ENCODE peak calls at places on chromosomes 2 and 18, in ten cellular contexts. One of them, this sample, is unnamed.

GRCh38 chr18:78431606-78432005 is 548.0 kb upstream of the SALL3 start:
- DNase-seq in fibroblast of villous mesenchyme: no peak
- DNase-seq in cerebellar cortex: no peak
- DNase-seq in effector memory CD8-positive, alpha-beta T cell: no peak
- DNase-seq in GM13976: no peak
- DNase-seq in Daoy: peak; percentile 57
- DNase-seq in left lobe of liver: no peak
- DNase-seq in NCI-H1436: no peak
- DNase-seq in LoVo: no peak
- DNase-seq in endothelial cell of umbilical vein: no peak
- DNase-seq in this sample: peak; percentile 85

GRCh38 chr2:227608469-227609338 is 5.9 kb downstream of the SCYGR3 start:
- DNase-seq in fibroblast of villous mesenchyme: no peak
- DNase-seq in GM13976: peak; percentile 51
- DNase-seq in LoVo: no peak
- DNase-seq in Daoy: no peak
- DNase-seq in endothelial cell of umbilical vein: no peak
- DNase-seq in NCI-H1436: no peak
- DNase-seq in cerebellar cortex: no peak
- DNase-seq in effector memory CD8-positive, alpha-beta T cell: no peak
- DNase-seq in left lobe of liver: no peak
- DNase-seq in this sample: peak; percentile 13

GRCh38 chr2:216643986-216644662 is 10.9 kb downstream of the IGFBP2 start:
- DNase-seq in GM13976: no peak
- DNase-seq in effector memory CD8-positive, alpha-beta T cell: no peak
- DNase-seq in cerebellar cortex: no peak
- DNase-seq in NCI-H1436: no peak
- DNase-seq in endothelial cell of umbilical vein: peak; percentile 50
- DNase-seq in Daoy: no peak
- DNase-seq in left lobe of liver: no peak
- DNase-seq in fibroblast of villous mesenchyme: no peak
- DNase-seq in LoVo: no peak
- DNase-seq in this sample: no peak

GRCh38 chr2:127080941-127081769 is 25.8 kb downstream of the BIN1 start:
- DNase-seq in endothelial cell of umbilical vein: no peak
- DNase-seq in Daoy: peak; percentile 58
- DNase-seq in left lobe of liver: no peak
- DNase-seq in fibroblast of villous mesenchyme: peak; percentile 67
- DNase-seq in cerebellar cortex: peak; percentile 77
- DNase-seq in LoVo: no peak
- DNase-seq in NCI-H1436: no peak
- DNase-seq in GM13976: peak; percentile 76
- DNase-seq in effector memory CD8-positive, alpha-beta T cell: peak; percentile 49
- DNase-seq in this sample: no peak

GRCh38 chr2:88671786-88672427 is 19.6 kb upstream of the RPIA start:
- DNase-seq in Daoy: peak; percentile 32
- DNase-seq in cerebellar cortex: peak; percentile 72
- DNase-seq in fibroblast of villous mesenchyme: peak; percentile 67
- DNase-seq in LoVo: peak; percentile 63
- DNase-seq in NCI-H1436: peak; percentile 47
- DNase-seq in GM13976: peak; percentile 37
- DNase-seq in endothelial cell of umbilical vein: peak; percentile 69
- DNase-seq in left lobe of liver: no peak
- DNase-seq in effector memory CD8-positive, alpha-beta T cell: peak; percentile 25
- DNase-seq in this sample: peak; percentile 20

GRCh38 chr2:44934521-44934961 is 7.0 kb upstream of the SIX3 start:
- DNase-seq in fibroblast of villous mesenchyme: no peak
- DNase-seq in effector memory CD8-positive, alpha-beta T cell: no peak
- DNase-seq in left lobe of liver: no peak
- DNase-seq in GM13976: no peak
- DNase-seq in cerebellar cortex: no peak
- DNase-seq in endothelial cell of umbilical vein: no peak
- DNase-seq in NCI-H1436: no peak
- DNase-seq in LoVo: no peak
- DNase-seq in Daoy: no peak
- DNase-seq in this sample: peak; percentile 27

GRCh38 chr2:237291138-237291792 is 122.7 kb downstream of the COL6A3 start:
- DNase-seq in left lobe of liver: peak; percentile 81
- DNase-seq in endothelial cell of umbilical vein: peak; percentile 99
- DNase-seq in GM13976: no peak
- DNase-seq in NCI-H1436: peak; percentile 84
- DNase-seq in effector memory CD8-positive, alpha-beta T cell: no peak
- DNase-seq in fibroblast of villous mesenchyme: peak; percentile 100
- DNase-seq in LoVo: peak; percentile 90
- DNase-seq in cerebellar cortex: peak; percentile 11
- DNase-seq in Daoy: peak; percentile 96
- DNase-seq in this sample: peak; percentile 79

GRCh38 chr2:5696741-5697521 is 4.7 kb downstream of the SOX11 start:
- DNase-seq in endothelial cell of umbilical vein: no peak
- DNase-seq in left lobe of liver: no peak
- DNase-seq in LoVo: no peak
- DNase-seq in GM13976: no peak
- DNase-seq in fibroblast of villous mesenchyme: no peak
- DNase-seq in effector memory CD8-positive, alpha-beta T cell: no peak
- DNase-seq in cerebellar cortex: no peak
- DNase-seq in NCI-H1436: no peak
- DNase-seq in Daoy: peak; percentile 83
- DNase-seq in this sample: peak; percentile 31

GRCh38 chr2:72325592-72326422 is 178.1 kb upstream of the CYP26B1 start:
- DNase-seq in effector memory CD8-positive, alpha-beta T cell: no peak
- DNase-seq in NCI-H1436: no peak
- DNase-seq in endothelial cell of umbilical vein: peak; percentile 36
- DNase-seq in GM13976: peak; percentile 8
- DNase-seq in left lobe of liver: peak; percentile 49
- DNase-seq in cerebellar cortex: no peak
- DNase-seq in Daoy: peak; percentile 20
- DNase-seq in fibroblast of villous mesenchyme: peak; percentile 11
- DNase-seq in LoVo: peak; percentile 1
- DNase-seq in this sample: no peak

GRCh38 chr2:45823723-45824206 is 172.3 kb downstream of the PRKCE start:
- DNase-seq in Daoy: peak; percentile 58
- DNase-seq in cerebellar cortex: peak; percentile 99
- DNase-seq in effector memory CD8-positive, alpha-beta T cell: no peak
- DNase-seq in left lobe of liver: peak; percentile 98
- DNase-seq in LoVo: no peak
- DNase-seq in endothelial cell of umbilical vein: peak; percentile 35
- DNase-seq in GM13976: no peak
- DNase-seq in fibroblast of villous mesenchyme: no peak
- DNase-seq in NCI-H1436: no peak
- DNase-seq in this sample: peak; percentile 75

GRCh38 chr2:8872821-8873432 is 35.5 kb upstream of the KIDINS220 start:
- DNase-seq in LoVo: peak; percentile 56
- DNase-seq in fibroblast of villous mesenchyme: peak; percentile 78
- DNase-seq in Daoy: peak; percentile 37
- DNase-seq in cerebellar cortex: peak; percentile 59
- DNase-seq in endothelial cell of umbilical vein: peak; percentile 70
- DNase-seq in effector memory CD8-positive, alpha-beta T cell: no peak
- DNase-seq in NCI-H1436: peak; percentile 52
- DNase-seq in left lobe of liver: no peak
- DNase-seq in GM13976: peak; percentile 55
- DNase-seq in this sample: peak; percentile 61

GRCh38 chr2:220736778-220737177 is 835.3 kb downstream of the EPHA4 start:
- DNase-seq in endothelial cell of umbilical vein: no peak
- DNase-seq in fibroblast of villous mesenchyme: no peak
- DNase-seq in GM13976: no peak
- DNase-seq in left lobe of liver: no peak
- DNase-seq in LoVo: no peak
- DNase-seq in NCI-H1436: no peak
- DNase-seq in cerebellar cortex: no peak
- DNase-seq in Daoy: no peak
- DNase-seq in effector memory CD8-positive, alpha-beta T cell: no peak
- DNase-seq in this sample: no peak

GRCh38 chr2:155157065-155157464 is 458.6 kb downstream of the KCNJ3 start:
- DNase-seq in left lobe of liver: no peak
- DNase-seq in NCI-H1436: no peak
- DNase-seq in Daoy: no peak
- DNase-seq in LoVo: no peak
- DNase-seq in cerebellar cortex: no peak
- DNase-seq in effector memory CD8-positive, alpha-beta T cell: no peak
- DNase-seq in endothelial cell of umbilical vein: no peak
- DNase-seq in GM13976: no peak
- DNase-seq in fibroblast of villous mesenchyme: peak; percentile 23
- DNase-seq in this sample: no peak

GRCh38 chr2:236769981-236770671 is 200.5 kb downstream of the ACKR3 start:
- DNase-seq in LoVo: peak; percentile 20
- DNase-seq in left lobe of liver: no peak
- DNase-seq in effector memory CD8-positive, alpha-beta T cell: no peak
- DNase-seq in NCI-H1436: no peak
- DNase-seq in Daoy: peak; percentile 98
- DNase-seq in cerebellar cortex: no peak
- DNase-seq in GM13976: no peak
- DNase-seq in endothelial cell of umbilical vein: no peak
- DNase-seq in fibroblast of villous mesenchyme: peak; percentile 26
- DNase-seq in this sample: no peak

GRCh38 chr2:237060518-237061312 is 25.0 kb upstream of the COPS8 start:
- DNase-seq in GM13976: peak; percentile 67
- DNase-seq in endothelial cell of umbilical vein: peak; percentile 77
- DNase-seq in LoVo: peak; percentile 43
- DNase-seq in NCI-H1436: peak; percentile 55
- DNase-seq in cerebellar cortex: peak; percentile 76
- DNase-seq in fibroblast of villous mesenchyme: peak; percentile 68
- DNase-seq in Daoy: peak; percentile 60
- DNase-seq in left lobe of liver: no peak
- DNase-seq in effector memory CD8-positive, alpha-beta T cell: peak; percentile 14
- DNase-seq in this sample: peak; percentile 47

GRCh38 chr2:62266433-62267038 is 70.6 kb downstream of the B3GNT2 start:
- DNase-seq in fibroblast of villous mesenchyme: peak; percentile 92
- DNase-seq in LoVo: no peak
- DNase-seq in effector memory CD8-positive, alpha-beta T cell: no peak
- DNase-seq in NCI-H1436: no peak
- DNase-seq in Daoy: peak; percentile 53
- DNase-seq in GM13976: no peak
- DNase-seq in endothelial cell of umbilical vein: no peak
- DNase-seq in cerebellar cortex: no peak
- DNase-seq in left lobe of liver: no peak
- DNase-seq in this sample: no peak

GRCh38 chr2:240234503-240234951 is 94.1 kb upstream of the OTOS start:
- DNase-seq in LoVo: no peak
- DNase-seq in GM13976: no peak
- DNase-seq in endothelial cell of umbilical vein: no peak
- DNase-seq in Daoy: no peak
- DNase-seq in left lobe of liver: no peak
- DNase-seq in effector memory CD8-positive, alpha-beta T cell: no peak
- DNase-seq in cerebellar cortex: no peak
- DNase-seq in NCI-H1436: no peak
- DNase-seq in fibroblast of villous mesenchyme: peak; percentile 33
- DNase-seq in this sample: no peak

GRCh38 chr2:238911376-238912227 is 63.7 kb downstream of the TWIST2 start:
- DNase-seq in NCI-H1436: no peak
- DNase-seq in left lobe of liver: no peak
- DNase-seq in GM13976: no peak
- DNase-seq in endothelial cell of umbilical vein: no peak
- DNase-seq in effector memory CD8-positive, alpha-beta T cell: no peak
- DNase-seq in cerebellar cortex: no peak
- DNase-seq in LoVo: no peak
- DNase-seq in fibroblast of villous mesenchyme: no peak
- DNase-seq in Daoy: no peak
- DNase-seq in this sample: no peak

GRCh38 chr2:43043471-43043870 is 182.9 kb downstream of the ZFP36L2 start:
- DNase-seq in GM13976: no peak
- DNase-seq in effector memory CD8-positive, alpha-beta T cell: no peak
- DNase-seq in LoVo: no peak
- DNase-seq in NCI-H1436: no peak
- DNase-seq in endothelial cell of umbilical vein: no peak
- DNase-seq in cerebellar cortex: no peak
- DNase-seq in Daoy: no peak
- DNase-seq in fibroblast of villous mesenchyme: no peak
- DNase-seq in left lobe of liver: no peak
- DNase-seq in this sample: no peak

GRCh38 chr2:115634578-115634977 is 1192.1 kb downstream of the DPP10 start:
- DNase-seq in endothelial cell of umbilical vein: no peak
- DNase-seq in NCI-H1436: no peak
- DNase-seq in cerebellar cortex: no peak
- DNase-seq in LoVo: no peak
- DNase-seq in GM13976: no peak
- DNase-seq in Daoy: no peak
- DNase-seq in fibroblast of villous mesenchyme: no peak
- DNase-seq in effector memory CD8-positive, alpha-beta T cell: no peak
- DNase-seq in left lobe of liver: no peak
- DNase-seq in this sample: no peak

GRCh38 chr2:207252416-207252815 is 86.7 kb upstream of the KLF7 start:
- DNase-seq in effector memory CD8-positive, alpha-beta T cell: no peak
- DNase-seq in Daoy: no peak
- DNase-seq in fibroblast of villous mesenchyme: peak; percentile 25
- DNase-seq in left lobe of liver: no peak
- DNase-seq in LoVo: no peak
- DNase-seq in GM13976: no peak
- DNase-seq in endothelial cell of umbilical vein: no peak
- DNase-seq in NCI-H1436: no peak
- DNase-seq in cerebellar cortex: no peak
- DNase-seq in this sample: no peak

GRCh38 chr18:3035635-3036034 is 22.7 kb upstream of the LPIN2 start:
- DNase-seq in GM13976: no peak
- DNase-seq in LoVo: no peak
- DNase-seq in endothelial cell of umbilical vein: no peak
- DNase-seq in cerebellar cortex: no peak
- DNase-seq in left lobe of liver: no peak
- DNase-seq in Daoy: no peak
- DNase-seq in NCI-H1436: no peak
- DNase-seq in fibroblast of villous mesenchyme: no peak
- DNase-seq in effector memory CD8-positive, alpha-beta T cell: no peak
- DNase-seq in this sample: no peak